ENCODE peak calls at places on chromosomes 11 and 22, in ten cellular contexts. One of them, this sample, is unnamed. For H3K9me3, the result is how much of the 10 kb centered on the place peaks cover.

GRCh38 chr11:65584723-65585171 is 8.9 kb downstream of the EHBP1L1 start:
- DNase-seq in CD4-positive, alpha-beta memory T cell: no peak
- DNase-seq in HCT116: no peak
- DNase-seq in endothelial cell of umbilical vein: no peak
- DNase-seq in small intestine: no peak
- DNase-seq in AG04450: no peak
- DNase-seq in PC-3: no peak
- DNase-seq in NT2/D1: no peak
- DNase-seq in lower lobe of right lung: no peak
- DNase-seq in neuronal stem cell: no peak
- DNase-seq in this sample: no peak

GRCh38 chr11:113174862-113175261 is 139.5 kb upstream of the TTC12 start:
- DNase-seq in lower lobe of right lung: no peak
- DNase-seq in NT2/D1: no peak
- DNase-seq in CD4-positive, alpha-beta memory T cell: no peak
- DNase-seq in neuronal stem cell: no peak
- DNase-seq in AG04450: no peak
- DNase-seq in HCT116: no peak
- DNase-seq in PC-3: no peak
- DNase-seq in endothelial cell of umbilical vein: no peak
- DNase-seq in small intestine: no peak
- DNase-seq in this sample: no peak

GRCh38 chr22:23278883-23279675 is 98.8 kb downstream of the BCR start:
- DNase-seq in neuronal stem cell: no peak
- DNase-seq in CD4-positive, alpha-beta memory T cell: peak
- DNase-seq in PC-3: peak
- DNase-seq in AG04450: no peak
- DNase-seq in NT2/D1: no peak
- DNase-seq in lower lobe of right lung: peak
- DNase-seq in HCT116: no peak
- DNase-seq in endothelial cell of umbilical vein: peak
- DNase-seq in small intestine: peak
- DNase-seq in this sample: no peak

GRCh38 chr11:126654886-126655806 is 299.7 kb downstream of the ST3GAL4 start:
- DNase-seq in HCT116: no peak
- DNase-seq in neuronal stem cell: no peak
- DNase-seq in small intestine: no peak
- DNase-seq in AG04450: no peak
- DNase-seq in NT2/D1: no peak
- DNase-seq in lower lobe of right lung: no peak
- DNase-seq in PC-3: no peak
- DNase-seq in CD4-positive, alpha-beta memory T cell: no peak
- DNase-seq in endothelial cell of umbilical vein: no peak
- DNase-seq in this sample: no peak

GRCh38 chr11:14418801-14419417 is 59.9 kb upstream of the RRAS2 start:
- DNase-seq in neuronal stem cell: no peak
- DNase-seq in endothelial cell of umbilical vein: peak
- DNase-seq in AG04450: no peak
- DNase-seq in NT2/D1: no peak
- DNase-seq in HCT116: peak
- DNase-seq in lower lobe of right lung: no peak
- DNase-seq in small intestine: peak
- DNase-seq in CD4-positive, alpha-beta memory T cell: no peak
- DNase-seq in PC-3: peak
- DNase-seq in this sample: no peak

GRCh38 chr11:131408011-131408640 is 37.7 kb downstream of the NTM start:
- DNase-seq in PC-3: peak
- DNase-seq in AG04450: no peak
- DNase-seq in HCT116: no peak
- DNase-seq in CD4-positive, alpha-beta memory T cell: no peak
- DNase-seq in lower lobe of right lung: no peak
- DNase-seq in neuronal stem cell: no peak
- DNase-seq in NT2/D1: peak
- DNase-seq in endothelial cell of umbilical vein: no peak
- DNase-seq in small intestine: peak
- DNase-seq in this sample: no peak

GRCh38 chr11:11798586-11799438 is 43.0 kb upstream of the USP47 start:
- DNase-seq in NT2/D1: peak
- DNase-seq in lower lobe of right lung: peak
- DNase-seq in PC-3: peak
- DNase-seq in neuronal stem cell: peak
- DNase-seq in endothelial cell of umbilical vein: peak
- DNase-seq in small intestine: peak
- DNase-seq in AG04450: peak
- DNase-seq in CD4-positive, alpha-beta memory T cell: peak
- DNase-seq in HCT116: peak
- DNase-seq in this sample: peak

GRCh38 chr11:65290448-65291165 is 24.1 kb upstream of the CDC42EP2 start:
- DNase-seq in neuronal stem cell: no peak
- DNase-seq in CD4-positive, alpha-beta memory T cell: no peak
- DNase-seq in PC-3: peak
- DNase-seq in endothelial cell of umbilical vein: peak
- DNase-seq in lower lobe of right lung: peak
- DNase-seq in NT2/D1: no peak
- DNase-seq in small intestine: no peak
- DNase-seq in HCT116: no peak
- DNase-seq in AG04450: peak
- DNase-seq in this sample: no peak

GRCh38 chr22:42273855-42274451 is 3.5 kb upstream of the TCF20 start:
- DNase-seq in AG04450: no peak
- DNase-seq in lower lobe of right lung: no peak
- DNase-seq in PC-3: no peak
- DNase-seq in HCT116: no peak
- DNase-seq in NT2/D1: no peak
- DNase-seq in endothelial cell of umbilical vein: no peak
- DNase-seq in small intestine: no peak
- DNase-seq in CD4-positive, alpha-beta memory T cell: no peak
- DNase-seq in neuronal stem cell: no peak
- DNase-seq in this sample: no peak

GRCh38 chr22:43136255-43136654 is 6.9 kb downstream of the MCAT start:
- DNase-seq in lower lobe of right lung: no peak
- DNase-seq in CD4-positive, alpha-beta memory T cell: peak
- DNase-seq in PC-3: peak
- DNase-seq in AG04450: no peak
- DNase-seq in endothelial cell of umbilical vein: peak
- DNase-seq in NT2/D1: peak
- DNase-seq in neuronal stem cell: no peak
- DNase-seq in HCT116: no peak
- DNase-seq in small intestine: no peak
- DNase-seq in this sample: peak

GRCh38 chr11:107018274-107018901 is at the start of gene GUCY1A2:
- DNase-seq in AG04450: no peak
- DNase-seq in endothelial cell of umbilical vein: no peak
- DNase-seq in neuronal stem cell: peak
- DNase-seq in lower lobe of right lung: peak
- DNase-seq in CD4-positive, alpha-beta memory T cell: no peak
- DNase-seq in HCT116: no peak
- DNase-seq in small intestine: no peak
- DNase-seq in PC-3: no peak
- DNase-seq in NT2/D1: peak
- DNase-seq in this sample: no peak

GRCh38 chr11:44456544-44457270 is 108.8 kb upstream of the CD82 start:
- DNase-seq in PC-3: peak
- DNase-seq in AG04450: no peak
- DNase-seq in CD4-positive, alpha-beta memory T cell: no peak
- DNase-seq in endothelial cell of umbilical vein: no peak
- DNase-seq in NT2/D1: no peak
- DNase-seq in small intestine: peak
- DNase-seq in HCT116: peak
- DNase-seq in neuronal stem cell: no peak
- DNase-seq in lower lobe of right lung: no peak
- DNase-seq in this sample: no peak

GRCh38 chr22:50233223-50233622 is 11.6 kb downstream of the TUBGCP6 start:
- DNase-seq in HCT116: no peak
- DNase-seq in NT2/D1: no peak
- DNase-seq in AG04450: no peak
- DNase-seq in PC-3: no peak
- DNase-seq in endothelial cell of umbilical vein: no peak
- DNase-seq in small intestine: no peak
- DNase-seq in CD4-positive, alpha-beta memory T cell: no peak
- DNase-seq in lower lobe of right lung: no peak
- DNase-seq in neuronal stem cell: no peak
- DNase-seq in this sample: no peak

GRCh38 chr11:97938789-97939188 is 1082.0 kb upstream of the CNTN5 start:
- DNase-seq in lower lobe of right lung: no peak
- DNase-seq in small intestine: no peak
- DNase-seq in neuronal stem cell: no peak
- DNase-seq in AG04450: no peak
- DNase-seq in NT2/D1: peak
- DNase-seq in CD4-positive, alpha-beta memory T cell: no peak
- DNase-seq in endothelial cell of umbilical vein: no peak
- DNase-seq in PC-3: no peak
- DNase-seq in HCT116: no peak
- DNase-seq in this sample: no peak
- H3K9me3 ChIP-seq in lower lobe of right lung: under half
- H3K9me3 ChIP-seq in small intestine: under half
- H3K9me3 ChIP-seq in neuronal stem cell: under half
- H3K9me3 ChIP-seq in AG04450: under half
- H3K9me3 ChIP-seq in NT2/D1: under half
- H3K9me3 ChIP-seq in CD4-positive, alpha-beta memory T cell: under half
- H3K9me3 ChIP-seq in endothelial cell of umbilical vein: under half
- H3K9me3 ChIP-seq in PC-3: under half
- H3K9me3 ChIP-seq in HCT116: under half
- H3K9me3 ChIP-seq in this sample: under half

GRCh38 chr22:47275479-47276218 is 513.2 kb downstream of the TBC1D22A start:
- DNase-seq in small intestine: no peak
- DNase-seq in endothelial cell of umbilical vein: no peak
- DNase-seq in CD4-positive, alpha-beta memory T cell: no peak
- DNase-seq in NT2/D1: no peak
- DNase-seq in lower lobe of right lung: no peak
- DNase-seq in neuronal stem cell: no peak
- DNase-seq in PC-3: peak
- DNase-seq in AG04450: no peak
- DNase-seq in HCT116: no peak
- DNase-seq in this sample: no peak

GRCh38 chr22:47277001-47277400 is 514.6 kb downstream of the TBC1D22A start:
- DNase-seq in PC-3: no peak
- DNase-seq in CD4-positive, alpha-beta memory T cell: no peak
- DNase-seq in NT2/D1: no peak
- DNase-seq in lower lobe of right lung: no peak
- DNase-seq in neuronal stem cell: no peak
- DNase-seq in small intestine: no peak
- DNase-seq in AG04450: no peak
- DNase-seq in HCT116: no peak
- DNase-seq in endothelial cell of umbilical vein: no peak
- DNase-seq in this sample: no peak

GRCh38 chr22:47277511-47277910 is 515.1 kb downstream of the TBC1D22A start:
- DNase-seq in neuronal stem cell: no peak
- DNase-seq in lower lobe of right lung: no peak
- DNase-seq in endothelial cell of umbilical vein: no peak
- DNase-seq in HCT116: no peak
- DNase-seq in NT2/D1: no peak
- DNase-seq in AG04450: no peak
- DNase-seq in CD4-positive, alpha-beta memory T cell: no peak
- DNase-seq in PC-3: no peak
- DNase-seq in small intestine: no peak
- DNase-seq in this sample: no peak

GRCh38 chr22:47274196-47274595 is 511.7 kb downstream of the TBC1D22A start:
- DNase-seq in neuronal stem cell: no peak
- DNase-seq in endothelial cell of umbilical vein: no peak
- DNase-seq in PC-3: no peak
- DNase-seq in lower lobe of right lung: no peak
- DNase-seq in CD4-positive, alpha-beta memory T cell: no peak
- DNase-seq in NT2/D1: no peak
- DNase-seq in small intestine: no peak
- DNase-seq in AG04450: no peak
- DNase-seq in HCT116: no peak
- DNase-seq in this sample: no peak

GRCh38 chr22:47276219-47276843 is 513.9 kb downstream of the TBC1D22A start:
- DNase-seq in neuronal stem cell: no peak
- DNase-seq in AG04450: no peak
- DNase-seq in HCT116: no peak
- DNase-seq in lower lobe of right lung: no peak
- DNase-seq in PC-3: no peak
- DNase-seq in CD4-positive, alpha-beta memory T cell: no peak
- DNase-seq in endothelial cell of umbilical vein: no peak
- DNase-seq in NT2/D1: no peak
- DNase-seq in small intestine: no peak
- DNase-seq in this sample: no peak
- H3K9me3 ChIP-seq in neuronal stem cell: half or more
- H3K9me3 ChIP-seq in AG04450: under half
- H3K9me3 ChIP-seq in HCT116: under half
- H3K9me3 ChIP-seq in lower lobe of right lung: under half
- H3K9me3 ChIP-seq in PC-3: under half
- H3K9me3 ChIP-seq in CD4-positive, alpha-beta memory T cell: under half
- H3K9me3 ChIP-seq in endothelial cell of umbilical vein: under half
- H3K9me3 ChIP-seq in NT2/D1: under half
- H3K9me3 ChIP-seq in small intestine: under half
- H3K9me3 ChIP-seq in this sample: under half

GRCh38 chr11:55571828-55572227 is at the start of gene OR4C16:
- DNase-seq in neuronal stem cell: no peak
- DNase-seq in CD4-positive, alpha-beta memory T cell: no peak
- DNase-seq in PC-3: no peak
- DNase-seq in lower lobe of right lung: no peak
- DNase-seq in HCT116: no peak
- DNase-seq in AG04450: no peak
- DNase-seq in endothelial cell of umbilical vein: no peak
- DNase-seq in small intestine: no peak
- DNase-seq in NT2/D1: no peak
- DNase-seq in this sample: no peak

DNA sequence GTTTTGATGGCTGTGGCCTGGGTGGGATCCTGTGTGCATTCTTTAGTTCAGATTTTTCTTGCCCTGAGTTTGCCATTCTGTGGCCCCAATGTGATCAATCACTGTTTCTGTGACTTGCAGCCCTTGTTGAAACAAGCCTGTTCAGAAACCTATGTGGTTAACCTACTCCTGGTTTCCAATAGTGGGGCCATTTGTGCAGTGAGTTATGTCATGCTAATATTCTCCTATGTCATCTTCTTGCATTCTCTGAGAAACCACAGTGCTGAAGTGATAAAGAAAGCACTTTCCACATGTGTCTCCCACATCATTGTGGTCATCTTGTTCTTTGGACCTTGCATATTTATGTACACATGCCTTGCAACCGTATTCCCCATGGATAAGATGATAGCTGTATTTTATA is 620 bp downstream of the OR4C16 start:
- DNase-seq in endothelial cell of umbilical vein: no peak
- DNase-seq in AG04450: no peak
- DNase-seq in small intestine: no peak
- DNase-seq in CD4-positive, alpha-beta memory T cell: no peak
- DNase-seq in PC-3: no peak
- DNase-seq in lower lobe of right lung: no peak
- DNase-seq in neuronal stem cell: no peak
- DNase-seq in HCT116: no peak
- DNase-seq in NT2/D1: no peak
- DNase-seq in this sample: no peak
- H3K9me3 ChIP-seq in endothelial cell of umbilical vein: under half
- H3K9me3 ChIP-seq in AG04450: under half
- H3K9me3 ChIP-seq in small intestine: under half
- H3K9me3 ChIP-seq in CD4-positive, alpha-beta memory T cell: under half
- H3K9me3 ChIP-seq in PC-3: under half
- H3K9me3 ChIP-seq in lower lobe of right lung: under half
- H3K9me3 ChIP-seq in neuronal stem cell: under half
- H3K9me3 ChIP-seq in HCT116: under half
- H3K9me3 ChIP-seq in NT2/D1: under half
- H3K9me3 ChIP-seq in this sample: under half

GRCh38 chr22:47445212-47445611 is 682.8 kb downstream of the TBC1D22A start:
- DNase-seq in neuronal stem cell: no peak
- DNase-seq in AG04450: no peak
- DNase-seq in PC-3: no peak
- DNase-seq in CD4-positive, alpha-beta memory T cell: no peak
- DNase-seq in NT2/D1: no peak
- DNase-seq in small intestine: no peak
- DNase-seq in lower lobe of right lung: no peak
- DNase-seq in endothelial cell of umbilical vein: no peak
- DNase-seq in HCT116: no peak
- DNase-seq in this sample: no peak
- H3K9me3 ChIP-seq in neuronal stem cell: half or more
- H3K9me3 ChIP-seq in AG04450: half or more
- H3K9me3 ChIP-seq in PC-3: under half
- H3K9me3 ChIP-seq in CD4-positive, alpha-beta memory T cell: under half
- H3K9me3 ChIP-seq in NT2/D1: under half
- H3K9me3 ChIP-seq in small intestine: under half
- H3K9me3 ChIP-seq in lower lobe of right lung: under half
- H3K9me3 ChIP-seq in endothelial cell of umbilical vein: under half
- H3K9me3 ChIP-seq in HCT116: under half
- H3K9me3 ChIP-seq in this sample: under half

This sample was measured in T-helper 17 cell.